ENCODE peak calls at places on chromosomes 3 and 15, in nine cellular contexts. S is neuronal stem cell, O is right atrium auricular region, L is brain microvascular endothelial cell, P is GM23248, J is GM23338, X is psoas muscle, V is HCT116, I is neural progenitor cell. Y is an unnamed sample. For H3K36me3, the result is how much of the 10 kb centered on the place peaks cover.

GRCh38 chr15:74130089-74130848 is at the start of gene ISLR2:
- DNase-seq in P (peak), I (peak), L (no peak), X (peak), V (no peak), S (no peak), O (no peak), J (peak), Y (peak)

GRCh38 chr3:53551324-53551723 is 56.9 kb downstream of the CACNA1D start:
- DNase-seq in S (no peak), X (no peak), P (no peak), I (no peak), L (no peak), V (no peak), J (no peak), O (no peak), Y (no peak)

GRCh38 chr15:67917037-67917436 is 77.2 kb upstream of the RNU6-1 start:
- DNase-seq in V (no peak), X (peak), S (no peak), I (peak), P (peak), J (no peak), L (no peak), O (peak), Y (no peak)

GRCh38 chr3:139520028-139520737 is 19.4 kb downstream of the RBP1 start:
- DNase-seq in X (peak), O (peak), S (no peak), I (no peak), J (peak), P (no peak), V (peak), L (peak), Y (no peak)

GRCh38 chr15:70447927-70448698 is 315.2 kb downstream of the UACA start:
- DNase-seq in V (no peak), S (no peak), I (no peak), P (no peak), X (no peak), J (peak), O (no peak), L (no peak), Y (no peak)

GRCh38 chr3:173021547-173022185 is 119.4 kb downstream of the SPATA16 start:
- DNase-seq in J (no peak), V (no peak), I (no peak), L (no peak), S (no peak), P (no peak), X (no peak), O (no peak), Y (no peak)

GRCh38 chr3:17554078-17554477 is 188.4 kb downstream of the TBC1D5 start:
- DNase-seq in X (no peak), O (no peak), V (no peak), S (no peak), I (no peak), P (no peak), L (no peak), J (no peak), Y (no peak)

GRCh38 chr3:160707187-160707789 is 30.3 kb downstream of the ARL14 start:
- DNase-seq in L (peak), O (no peak), X (no peak), V (peak), I (peak), P (peak), S (peak), J (peak), Y (no peak)

GRCh38 chr3:69791111-69791510 is 51.8 kb downstream of the MITF start:
- DNase-seq in I (no peak), O (peak), J (no peak), L (peak), P (peak), X (peak), V (no peak), S (no peak), Y (peak)

GRCh38 chr15:57635300-57635944 is 43.7 kb downstream of the MYZAP start:
- DNase-seq in I (no peak), J (peak), L (no peak), V (no peak), P (peak), O (no peak), S (no peak), X (peak), Y (no peak)

GRCh38 chr3:133276594-133276993 is 123.3 kb upstream of the BFSP2 start:
- DNase-seq in L (no peak), O (no peak), I (peak), S (no peak), J (peak), P (no peak), V (no peak), X (no peak), Y (no peak)

GRCh38 chr3:73511555-73511954 is 113.2 kb downstream of the PDZRN3 start:
- DNase-seq in J (peak), I (peak), S (no peak), P (no peak), L (no peak), V (no peak), X (no peak), O (no peak), Y (no peak)

GRCh38 chr3:184645304-184645703 is 66.6 kb downstream of the MAGEF1 start:
- DNase-seq in I (no peak), X (no peak), S (no peak), L (no peak), V (no peak), P (no peak), O (no peak), J (no peak), Y (no peak)

GRCh38 chr15:42182976-42183375 is 25.1 kb downstream of the VPS39 start:
- DNase-seq in J (no peak), L (no peak), V (no peak), X (no peak), P (no peak), S (no peak), I (no peak), O (no peak), Y (no peak)

GRCh38 chr3:134057006-134057832 is 27.5 kb upstream of the SLCO2A1 start:
- DNase-seq in S (no peak), J (no peak), V (no peak), I (no peak), P (peak), L (no peak), X (no peak), O (no peak), Y (no peak)

GRCh38 chr15:81301815-81302399 is 22.0 kb downstream of the STARD5 start:
- DNase-seq in I (no peak), V (no peak), X (no peak), J (no peak), O (no peak), P (no peak), L (no peak), S (no peak), Y (no peak)

GRCh38 chr3:38128303-38128655 is 8.6 kb downstream of the ACAA1 start:
- DNase-seq in V (no peak), X (no peak), O (peak), L (no peak), P (no peak), J (no peak), I (no peak), S (no peak), Y (no peak)

GRCh38 chr3:46538803-46539442 is 27.2 kb downstream of the LRRC2 start:
- DNase-seq in J (no peak), L (peak), I (no peak), S (no peak), V (no peak), X (peak), O (no peak), P (peak), Y (peak)

GRCh38 chr3:152260026-152260425 is 8.7 kb upstream of the MBNL1 start:
- DNase-seq in P (no peak), O (no peak), X (no peak), J (no peak), S (no peak), V (no peak), I (no peak), L (peak), Y (no peak)

GRCh38 chr3:119703900-119704531 is 1.2 kb downstream of the CFAP91 start:
- DNase-seq in J (no peak), X (no peak), P (no peak), I (peak), L (no peak), O (no peak), V (no peak), S (no peak), Y (no peak)

GRCh38 chr15:31499953-31500808 is 173.5 kb downstream of the KLF13 start:
- DNase-seq in X (no peak), V (no peak), O (peak), L (no peak), S (no peak), P (no peak), I (peak), J (no peak), Y (no peak)

GRCh38 chr3:111980716-111981456 is 2.1 kb downstream of the ABHD10 start:
- DNase-seq in I (no peak), V (no peak), S (no peak), P (no peak), J (no peak), O (no peak), X (no peak), L (no peak), Y (no peak)

GRCh38 chr3:42192334-42193200 is 73.4 kb downstream of the CCK start:
- DNase-seq in S (no peak), J (no peak), X (no peak), I (no peak), O (no peak), V (no peak), P (peak), L (peak), Y (no peak)

GRCh38 chr3:107927361-107928083 is 163.3 kb downstream of the CD47 start:
- DNase-seq in O (peak), J (peak), V (peak), P (peak), L (peak), S (peak), I (peak), X (peak), Y (peak)

GRCh38 chr3:11381563-11381962 is 109.4 kb downstream of the ATG7 start:
- DNase-seq in X (no peak), V (no peak), S (no peak), J (no peak), I (no peak), P (no peak), L (no peak), O (no peak), Y (no peak)

GRCh38 chr3:63625161-63625560 is 27.3 kb upstream of the SNTN start:
- DNase-seq in O (no peak), X (no peak), S (no peak), P (peak), V (no peak), I (no peak), J (no peak), L (peak), Y (peak)

GRCh38 chr3:13655074-13655913 is 106.4 kb downstream of the FBLN2 start:
- DNase-seq in S (peak), L (no peak), O (no peak), P (peak), V (no peak), I (peak), J (peak), X (no peak), Y (peak)

GRCh38 chr15:42139596-42139995 is 16.8 kb downstream of the PLA2G4F start:
- DNase-seq in V (no peak), L (no peak), P (no peak), S (no peak), O (no peak), J (no peak), X (no peak), I (no peak), Y (peak)

GRCh38 chr3:32782417-32782816 is 35.4 kb upstream of the TRIM71 start:
- DNase-seq in X (no peak), J (no peak), V (no peak), L (no peak), P (no peak), O (no peak), I (no peak), S (no peak), Y (no peak)

GRCh38 chr3:8648873-8649741 is 4.5 kb upstream of the SSUH2 start:
- DNase-seq in X (no peak), S (no peak), I (no peak), V (no peak), O (no peak), L (no peak), P (no peak), J (no peak), Y (peak)

GRCh38 chr3:1091276-1091675 is 1.5 kb upstream of the CNTN6 start:
- DNase-seq in S (no peak), X (no peak), L (no peak), J (no peak), V (no peak), I (no peak), P (no peak), O (no peak), Y (no peak)

GRCh38 chr15:84755736-84756527 is 7.5 kb downstream of the ZNF592 start:
- DNase-seq in X (no peak), O (no peak), P (no peak), L (no peak), J (peak), V (no peak), I (no peak), S (no peak), Y (no peak)

GRCh38 chr3:23620044-23620443 is 185.7 kb upstream of the UBE2E1 start:
- DNase-seq in X (no peak), P (no peak), J (peak), I (no peak), V (no peak), O (no peak), S (no peak), L (no peak), Y (no peak)

GRCh38 chr3:195394024-195394423 is 48.8 kb downstream of the ACAP2 start:
- DNase-seq in P (no peak), L (no peak), O (no peak), V (no peak), X (no peak), S (no peak), J (no peak), I (no peak), Y (no peak)

GRCh38 chr3:177335728-177336127 is 138.4 kb upstream of the TBL1XR1 start:
- DNase-seq in J (no peak), S (no peak), L (peak), P (peak), V (no peak), X (no peak), I (no peak), O (no peak), Y (no peak)

GRCh38 chr3:54235998-54236397 is 113.6 kb downstream of the CACNA2D3 start:
- DNase-seq in O (no peak), X (no peak), J (no peak), V (no peak), P (no peak), I (no peak), L (no peak), S (no peak), Y (no peak)

GRCh38 chr3:192879346-192880031 is 38.2 kb downstream of the MB21D2 start:
- DNase-seq in L (peak), O (no peak), X (no peak), I (peak), J (peak), S (peak), V (peak), P (peak), Y (peak)
- H3K4me3 ChIP-seq in L (no peak), O (no peak), X (no peak), I (no peak), J (no peak), S (no peak), V (peak), P (peak), Y (no peak)

GRCh38 chr3:15433531-15433930 is 6.1 kb downstream of the EAF1 start:
- DNase-seq in O (no peak), I (no peak), S (no peak), X (no peak), V (no peak), J (no peak), P (no peak), L (no peak), Y (no peak)
- H3K36me3 ChIP-seq in O (half or more), I (under half), S (half or more), X (under half), V (under half), J (half or more), P (half or more), L (under half), Y (half or more)

GRCh38 chr3:194206375-194206774 is 70.4 kb downstream of the HES1 start:
- DNase-seq in J (no peak), V (no peak), S (no peak), L (no peak), X (peak), I (no peak), P (peak), O (peak), Y (peak)
- H3K4me3 ChIP-seq in J (no peak), V (no peak), S (no peak), L (no peak), X (no peak), I (no peak), P (no peak), O (no peak), Y (no peak)

DNA sequence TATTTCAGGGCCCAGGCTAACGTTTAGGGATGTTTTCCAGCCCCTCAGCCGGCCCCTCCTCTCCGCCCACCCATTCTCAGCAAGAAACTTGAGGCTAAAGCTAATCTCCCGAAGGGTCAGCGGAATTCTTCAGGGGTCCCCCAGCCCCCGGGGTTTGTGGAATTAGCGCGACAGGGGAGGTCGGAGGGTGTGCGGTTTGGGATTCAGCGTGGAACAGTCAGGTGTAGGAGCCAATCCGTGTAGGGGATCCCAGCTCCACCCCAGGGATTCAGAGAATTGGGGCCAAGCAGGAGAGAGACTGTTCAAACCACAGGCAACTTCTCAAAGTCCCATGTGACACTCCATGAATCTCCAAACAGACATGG is 1.7 kb downstream of the PTX3 start:
- DNase-seq in P (peak), X (no peak), V (no peak), O (no peak), J (peak), I (peak), L (no peak), S (peak), Y (no peak)
- H3K36me3 ChIP-seq in P (under half), X (under half), V (under half), O (under half), J (under half), I (under half), L (under half), S (half or more), Y (half or more)

GRCh38 chr3:26622634-26623408 is at the start of gene LRRC3B:
- DNase-seq in V (no peak), O (no peak), I (peak), L (no peak), S (peak), P (no peak), X (peak), J (peak), Y (peak)

GRCh38 chr3:26621891-26622633 is 510 bp upstream of the LRRC3B start:
- DNase-seq in L (no peak), X (no peak), S (no peak), J (peak), P (no peak), V (no peak), O (no peak), I (peak), Y (peak)

GRCh38 chr3:26623409-26624208 is 1.0 kb downstream of the LRRC3B start:
- DNase-seq in V (no peak), O (no peak), I (peak), L (no peak), S (peak), P (no peak), X (peak), J (peak), Y (peak)

GRCh38 chr3:26625187-26625586 is 2.6 kb downstream of the LRRC3B start:
- DNase-seq in O (no peak), J (peak), X (peak), P (no peak), S (no peak), V (no peak), L (no peak), I (peak), Y (peak)

GRCh38 chr3:26624209-26624775 is 1.7 kb downstream of the LRRC3B start:
- DNase-seq in J (peak), S (no peak), X (peak), V (no peak), L (no peak), P (no peak), O (no peak), I (peak), Y (peak)
- H3K4me3 ChIP-seq in J (peak), S (peak), X (peak), V (no peak), L (no peak), P (no peak), O (peak), I (peak), Y (no peak)